ENCODE peak calls at places on chromosomes 3 and 15, in seven cellular contexts. One of them, this sample, is unnamed.

GRCh38 chr15:38238311-38238710 is 14.3 kb upstream of the SPRED1 start:
- DNase-seq in iris pigment epithelial cell: no peak
- DNase-seq in frontal cortex: no peak
- DNase-seq in NCI-H460: no peak
- DNase-seq in activated T-cell treated with anti-CD3 and anti-CD28 coated beads, Interleukin-2, amount 50 U/mL, for 72 hours: no peak
- DNase-seq in stimulated activated naive CD8-positive, alpha-beta T cell treated with anti-CD3 and anti-CD28 coated beads, Interleukin-15, amount 100 ng/mL, for 72 hours: no peak
- DNase-seq in AG08395: no peak
- DNase-seq in this sample: no peak

GRCh38 chr3:195204360-195205166 is 66.4 kb downstream of the XXYLT1 start:
- DNase-seq in iris pigment epithelial cell: no peak
- DNase-seq in frontal cortex: no peak
- DNase-seq in NCI-H460: no peak
- DNase-seq in activated T-cell treated with anti-CD3 and anti-CD28 coated beads, Interleukin-2, amount 50 U/mL, for 72 hours: no peak
- DNase-seq in stimulated activated naive CD8-positive, alpha-beta T cell treated with anti-CD3 and anti-CD28 coated beads, Interleukin-15, amount 100 ng/mL, for 72 hours: no peak
- DNase-seq in AG08395: peak; percentile 63
- DNase-seq in this sample: no peak

GRCh38 chr3:177680442-177680821 is 483.1 kb upstream of the TBL1XR1 start:
- DNase-seq in iris pigment epithelial cell: peak; percentile 70
- DNase-seq in frontal cortex: no peak
- DNase-seq in NCI-H460: no peak
- DNase-seq in activated T-cell treated with anti-CD3 and anti-CD28 coated beads, Interleukin-2, amount 50 U/mL, for 72 hours: no peak
- DNase-seq in stimulated activated naive CD8-positive, alpha-beta T cell treated with anti-CD3 and anti-CD28 coated beads, Interleukin-15, amount 100 ng/mL, for 72 hours: no peak
- DNase-seq in AG08395: peak; percentile 28
- DNase-seq in this sample: no peak

GRCh38 chr3:169244119-169244864 is 419.2 kb downstream of the MECOM start:
- DNase-seq in iris pigment epithelial cell: peak; percentile 9
- DNase-seq in frontal cortex: no peak
- DNase-seq in NCI-H460: no peak
- DNase-seq in activated T-cell treated with anti-CD3 and anti-CD28 coated beads, Interleukin-2, amount 50 U/mL, for 72 hours: no peak
- DNase-seq in stimulated activated naive CD8-positive, alpha-beta T cell treated with anti-CD3 and anti-CD28 coated beads, Interleukin-15, amount 100 ng/mL, for 72 hours: no peak
- DNase-seq in AG08395: no peak
- DNase-seq in this sample: no peak

GRCh38 chr3:129560931-129561594 is 18.1 kb downstream of the H1-8 start:
- DNase-seq in iris pigment epithelial cell: peak; percentile 78
- DNase-seq in frontal cortex: peak; percentile 73
- DNase-seq in NCI-H460: no peak
- DNase-seq in activated T-cell treated with anti-CD3 and anti-CD28 coated beads, Interleukin-2, amount 50 U/mL, for 72 hours: no peak
- DNase-seq in stimulated activated naive CD8-positive, alpha-beta T cell treated with anti-CD3 and anti-CD28 coated beads, Interleukin-15, amount 100 ng/mL, for 72 hours: no peak
- DNase-seq in AG08395: peak; percentile 94
- DNase-seq in this sample: peak; percentile 82

GRCh38 chr3:101381809-101382208 is 61.4 kb upstream of the IMPG2 start:
- DNase-seq in iris pigment epithelial cell: peak; percentile 62
- DNase-seq in frontal cortex: no peak
- DNase-seq in NCI-H460: peak; percentile 17
- DNase-seq in activated T-cell treated with anti-CD3 and anti-CD28 coated beads, Interleukin-2, amount 50 U/mL, for 72 hours: no peak
- DNase-seq in stimulated activated naive CD8-positive, alpha-beta T cell treated with anti-CD3 and anti-CD28 coated beads, Interleukin-15, amount 100 ng/mL, for 72 hours: no peak
- DNase-seq in AG08395: peak; percentile 30
- DNase-seq in this sample: no peak

GRCh38 chr15:67154249-67154648 is 88.8 kb downstream of the SMAD3 start:
- DNase-seq in iris pigment epithelial cell: no peak
- DNase-seq in frontal cortex: no peak
- DNase-seq in NCI-H460: no peak
- DNase-seq in activated T-cell treated with anti-CD3 and anti-CD28 coated beads, Interleukin-2, amount 50 U/mL, for 72 hours: no peak
- DNase-seq in stimulated activated naive CD8-positive, alpha-beta T cell treated with anti-CD3 and anti-CD28 coated beads, Interleukin-15, amount 100 ng/mL, for 72 hours: no peak
- DNase-seq in AG08395: no peak
- DNase-seq in this sample: no peak

GRCh38 chr3:112320698-112321097 is 12.3 kb upstream of the CD200 start:
- DNase-seq in iris pigment epithelial cell: no peak
- DNase-seq in frontal cortex: no peak
- DNase-seq in NCI-H460: no peak
- DNase-seq in activated T-cell treated with anti-CD3 and anti-CD28 coated beads, Interleukin-2, amount 50 U/mL, for 72 hours: no peak
- DNase-seq in stimulated activated naive CD8-positive, alpha-beta T cell treated with anti-CD3 and anti-CD28 coated beads, Interleukin-15, amount 100 ng/mL, for 72 hours: no peak
- DNase-seq in AG08395: no peak
- DNase-seq in this sample: no peak

GRCh38 chr3:188950832-188951489 is 220.8 kb upstream of the TPRG1 start:
- DNase-seq in iris pigment epithelial cell: peak; percentile 99
- DNase-seq in frontal cortex: no peak
- DNase-seq in NCI-H460: peak; percentile 86
- DNase-seq in activated T-cell treated with anti-CD3 and anti-CD28 coated beads, Interleukin-2, amount 50 U/mL, for 72 hours: peak; percentile 46
- DNase-seq in stimulated activated naive CD8-positive, alpha-beta T cell treated with anti-CD3 and anti-CD28 coated beads, Interleukin-15, amount 100 ng/mL, for 72 hours: no peak
- DNase-seq in AG08395: peak; percentile 84
- DNase-seq in this sample: peak; percentile 68

GRCh38 chr15:65580287-65580686 is 30.6 kb downstream of the INTS14 start:
- DNase-seq in iris pigment epithelial cell: peak; percentile 91
- DNase-seq in frontal cortex: no peak
- DNase-seq in NCI-H460: no peak
- DNase-seq in activated T-cell treated with anti-CD3 and anti-CD28 coated beads, Interleukin-2, amount 50 U/mL, for 72 hours: no peak
- DNase-seq in stimulated activated naive CD8-positive, alpha-beta T cell treated with anti-CD3 and anti-CD28 coated beads, Interleukin-15, amount 100 ng/mL, for 72 hours: no peak
- DNase-seq in AG08395: peak; percentile 90
- DNase-seq in this sample: no peak

GRCh38 chr15:48025118-48025517 is 95.7 kb upstream of the SLC24A5 start:
- DNase-seq in iris pigment epithelial cell: peak; percentile 11
- DNase-seq in frontal cortex: no peak
- DNase-seq in NCI-H460: no peak
- DNase-seq in activated T-cell treated with anti-CD3 and anti-CD28 coated beads, Interleukin-2, amount 50 U/mL, for 72 hours: no peak
- DNase-seq in stimulated activated naive CD8-positive, alpha-beta T cell treated with anti-CD3 and anti-CD28 coated beads, Interleukin-15, amount 100 ng/mL, for 72 hours: no peak
- DNase-seq in AG08395: no peak
- DNase-seq in this sample: no peak

GRCh38 chr15:49215768-49216739 is 46.0 kb downstream of the GALK2 start:
- DNase-seq in iris pigment epithelial cell: no peak
- DNase-seq in frontal cortex: no peak
- DNase-seq in NCI-H460: no peak
- DNase-seq in activated T-cell treated with anti-CD3 and anti-CD28 coated beads, Interleukin-2, amount 50 U/mL, for 72 hours: no peak
- DNase-seq in stimulated activated naive CD8-positive, alpha-beta T cell treated with anti-CD3 and anti-CD28 coated beads, Interleukin-15, amount 100 ng/mL, for 72 hours: no peak
- DNase-seq in AG08395: no peak
- DNase-seq in this sample: peak; percentile 77

GRCh38 chr3:161682715-161683114 is 186.1 kb downstream of the OTOL1 start:
- DNase-seq in iris pigment epithelial cell: no peak
- DNase-seq in frontal cortex: no peak
- DNase-seq in NCI-H460: no peak
- DNase-seq in activated T-cell treated with anti-CD3 and anti-CD28 coated beads, Interleukin-2, amount 50 U/mL, for 72 hours: no peak
- DNase-seq in stimulated activated naive CD8-positive, alpha-beta T cell treated with anti-CD3 and anti-CD28 coated beads, Interleukin-15, amount 100 ng/mL, for 72 hours: no peak
- DNase-seq in AG08395: no peak
- DNase-seq in this sample: no peak

GRCh38 chr3:81451611-81452010 is 309.8 kb downstream of the GBE1 start:
- DNase-seq in iris pigment epithelial cell: peak; percentile 40
- DNase-seq in frontal cortex: no peak
- DNase-seq in NCI-H460: no peak
- DNase-seq in activated T-cell treated with anti-CD3 and anti-CD28 coated beads, Interleukin-2, amount 50 U/mL, for 72 hours: no peak
- DNase-seq in stimulated activated naive CD8-positive, alpha-beta T cell treated with anti-CD3 and anti-CD28 coated beads, Interleukin-15, amount 100 ng/mL, for 72 hours: no peak
- DNase-seq in AG08395: peak; percentile 30
- DNase-seq in this sample: no peak

GRCh38 chr3:17207019-17207418 is 322.3 kb downstream of the PLCL2 start:
- DNase-seq in iris pigment epithelial cell: no peak
- DNase-seq in frontal cortex: no peak
- DNase-seq in NCI-H460: no peak
- DNase-seq in activated T-cell treated with anti-CD3 and anti-CD28 coated beads, Interleukin-2, amount 50 U/mL, for 72 hours: no peak
- DNase-seq in stimulated activated naive CD8-positive, alpha-beta T cell treated with anti-CD3 and anti-CD28 coated beads, Interleukin-15, amount 100 ng/mL, for 72 hours: no peak
- DNase-seq in AG08395: no peak
- DNase-seq in this sample: no peak

GRCh38 chr3:112894258-112894657 is 47.6 kb upstream of the CD200R1L start:
- DNase-seq in iris pigment epithelial cell: peak; percentile 40
- DNase-seq in frontal cortex: no peak
- DNase-seq in NCI-H460: peak; percentile 19
- DNase-seq in activated T-cell treated with anti-CD3 and anti-CD28 coated beads, Interleukin-2, amount 50 U/mL, for 72 hours: no peak
- DNase-seq in stimulated activated naive CD8-positive, alpha-beta T cell treated with anti-CD3 and anti-CD28 coated beads, Interleukin-15, amount 100 ng/mL, for 72 hours: no peak
- DNase-seq in AG08395: no peak
- DNase-seq in this sample: no peak

GRCh38 chr3:9439331-9439730 is 41.9 kb downstream of the SETD5 start:
- DNase-seq in iris pigment epithelial cell: peak; percentile 41
- DNase-seq in frontal cortex: no peak
- DNase-seq in NCI-H460: no peak
- DNase-seq in activated T-cell treated with anti-CD3 and anti-CD28 coated beads, Interleukin-2, amount 50 U/mL, for 72 hours: no peak
- DNase-seq in stimulated activated naive CD8-positive, alpha-beta T cell treated with anti-CD3 and anti-CD28 coated beads, Interleukin-15, amount 100 ng/mL, for 72 hours: no peak
- DNase-seq in AG08395: no peak
- DNase-seq in this sample: no peak

GRCh38 chr3:30597131-30597768 is 9.2 kb upstream of the TGFBR2 start:
- DNase-seq in iris pigment epithelial cell: peak; percentile 94
- DNase-seq in frontal cortex: no peak
- DNase-seq in NCI-H460: peak; percentile 64
- DNase-seq in activated T-cell treated with anti-CD3 and anti-CD28 coated beads, Interleukin-2, amount 50 U/mL, for 72 hours: no peak
- DNase-seq in stimulated activated naive CD8-positive, alpha-beta T cell treated with anti-CD3 and anti-CD28 coated beads, Interleukin-15, amount 100 ng/mL, for 72 hours: no peak
- DNase-seq in AG08395: peak; percentile 50
- DNase-seq in this sample: no peak

GRCh38 chr3:48268381-48268935 is 27.6 kb downstream of the ZNF589 start:
- DNase-seq in iris pigment epithelial cell: no peak
- DNase-seq in frontal cortex: no peak
- DNase-seq in NCI-H460: no peak
- DNase-seq in activated T-cell treated with anti-CD3 and anti-CD28 coated beads, Interleukin-2, amount 50 U/mL, for 72 hours: peak; percentile 85
- DNase-seq in stimulated activated naive CD8-positive, alpha-beta T cell treated with anti-CD3 and anti-CD28 coated beads, Interleukin-15, amount 100 ng/mL, for 72 hours: peak; percentile 83
- DNase-seq in AG08395: no peak
- DNase-seq in this sample: no peak

GRCh38 chr15:101188517-101189340 is 63.1 kb downstream of the CHSY1 start:
- DNase-seq in iris pigment epithelial cell: peak; percentile 89
- DNase-seq in frontal cortex: no peak
- DNase-seq in NCI-H460: no peak
- DNase-seq in activated T-cell treated with anti-CD3 and anti-CD28 coated beads, Interleukin-2, amount 50 U/mL, for 72 hours: no peak
- DNase-seq in stimulated activated naive CD8-positive, alpha-beta T cell treated with anti-CD3 and anti-CD28 coated beads, Interleukin-15, amount 100 ng/mL, for 72 hours: no peak
- DNase-seq in AG08395: peak; percentile 33
- DNase-seq in this sample: no peak

GRCh38 chr3:178060406-178060805 is 475.8 kb upstream of the KCNMB2 start:
- DNase-seq in iris pigment epithelial cell: peak; percentile 46
- DNase-seq in frontal cortex: no peak
- DNase-seq in NCI-H460: no peak
- DNase-seq in activated T-cell treated with anti-CD3 and anti-CD28 coated beads, Interleukin-2, amount 50 U/mL, for 72 hours: no peak
- DNase-seq in stimulated activated naive CD8-positive, alpha-beta T cell treated with anti-CD3 and anti-CD28 coated beads, Interleukin-15, amount 100 ng/mL, for 72 hours: no peak
- DNase-seq in AG08395: peak; percentile 71
- DNase-seq in this sample: no peak

GRCh38 chr3:154085799-154086198 is 35.4 kb upstream of the ARHGEF26 start:
- DNase-seq in iris pigment epithelial cell: no peak
- DNase-seq in frontal cortex: no peak
- DNase-seq in NCI-H460: no peak
- DNase-seq in activated T-cell treated with anti-CD3 and anti-CD28 coated beads, Interleukin-2, amount 50 U/mL, for 72 hours: no peak
- DNase-seq in stimulated activated naive CD8-positive, alpha-beta T cell treated with anti-CD3 and anti-CD28 coated beads, Interleukin-15, amount 100 ng/mL, for 72 hours: no peak
- DNase-seq in AG08395: no peak
- DNase-seq in this sample: no peak

GRCh38 chr3:40044487-40044886 is 235.1 kb downstream of the MYRIP start:
- DNase-seq in iris pigment epithelial cell: peak; percentile 76
- DNase-seq in frontal cortex: no peak
- DNase-seq in NCI-H460: peak; percentile 26
- DNase-seq in activated T-cell treated with anti-CD3 and anti-CD28 coated beads, Interleukin-2, amount 50 U/mL, for 72 hours: no peak
- DNase-seq in stimulated activated naive CD8-positive, alpha-beta T cell treated with anti-CD3 and anti-CD28 coated beads, Interleukin-15, amount 100 ng/mL, for 72 hours: no peak
- DNase-seq in AG08395: peak; percentile 76
- DNase-seq in this sample: no peak

GRCh38 chr3:181464033-181464694 is 247.6 kb upstream of the SOX2 start:
- DNase-seq in iris pigment epithelial cell: no peak
- DNase-seq in frontal cortex: no peak
- DNase-seq in NCI-H460: no peak
- DNase-seq in activated T-cell treated with anti-CD3 and anti-CD28 coated beads, Interleukin-2, amount 50 U/mL, for 72 hours: no peak
- DNase-seq in stimulated activated naive CD8-positive, alpha-beta T cell treated with anti-CD3 and anti-CD28 coated beads, Interleukin-15, amount 100 ng/mL, for 72 hours: no peak
- DNase-seq in AG08395: no peak
- DNase-seq in this sample: no peak

GRCh38 chr3:11794927-11795326 is 51.8 kb downstream of the TAMM41 start:
- DNase-seq in iris pigment epithelial cell: no peak
- DNase-seq in frontal cortex: no peak
- DNase-seq in NCI-H460: no peak
- DNase-seq in activated T-cell treated with anti-CD3 and anti-CD28 coated beads, Interleukin-2, amount 50 U/mL, for 72 hours: no peak
- DNase-seq in stimulated activated naive CD8-positive, alpha-beta T cell treated with anti-CD3 and anti-CD28 coated beads, Interleukin-15, amount 100 ng/mL, for 72 hours: no peak
- DNase-seq in AG08395: no peak
- DNase-seq in this sample: no peak

This sample was measured in upper lobe of right lung.